ENCODE peak calls at places on chromosomes 6 and 20, in eight cellular contexts. E, C, K, Z, S, Q, H and V are unnamed samples.

GRCh38 chr6:168530653-168531071 is 89.7 kb downstream of the SMOC2 start:
- DNase-seq in E (no peak), Z (no peak), K (no peak), Q (no peak), H (no peak), C (no peak), S (no peak), V (no peak)

GRCh38 chr20:2865630-2866029 is 7.7 kb upstream of the PTPRA start:
- DNase-seq in H (no peak), K (no peak), E (no peak), Z (no peak), Q (no peak), C (no peak), S (no peak), V (peak; percentile 10)

GRCh38 chr6:138722425-138723371 is 50.9 kb upstream of the CCDC28A start:
- DNase-seq in K (no peak), S (peak; percentile 49), Q (no peak), Z (no peak), E (peak; percentile 11), H (no peak), C (peak; percentile 10), V (no peak)

GRCh38 chr20:41470362-41471095 is 103.9 kb upstream of the EMILIN3 start:
- DNase-seq in K (no peak), S (no peak), Z (no peak), E (no peak), Q (no peak), C (no peak), H (no peak), V (no peak)

GRCh38 chr6:100103936-100104335 is 109.9 kb upstream of the MCHR2 start:
- DNase-seq in C (no peak), K (no peak), Z (no peak), E (no peak), S (peak; percentile 15), Q (no peak), H (no peak), V (no peak)

GRCh38 chr20:25984933-25985332 is 288.3 kb upstream of the ZNF337 start:
- DNase-seq in S (peak; percentile 49), E (no peak), Z (no peak), Q (peak; percentile 27), K (no peak), C (no peak), H (peak; percentile 70), V (peak; percentile 18)

GRCh38 chr6:154637392-154637791 is 95.8 kb upstream of the SCAF8 start:
- DNase-seq in K (no peak), E (no peak), C (no peak), Q (no peak), Z (no peak), H (no peak), S (no peak), V (no peak)

GRCh38 chr6:4404410-4404809 is 269.0 kb upstream of the ECI2 start:
- DNase-seq in Z (no peak), K (no peak), H (no peak), C (no peak), S (no peak), Q (no peak), E (no peak), V (no peak)

GRCh38 chr6:40074292-40075050 is 140.2 kb upstream of the MOCS1 start:
- DNase-seq in H (no peak), E (no peak), K (no peak), Q (no peak), S (no peak), C (no peak), Z (no peak), V (no peak)

GRCh38 chr6:2432258-2432657 is 186.9 kb upstream of the GMDS start:
- DNase-seq in Q (no peak), Z (no peak), E (peak; percentile 78), S (peak; percentile 97), H (no peak), K (no peak), C (peak; percentile 51), V (no peak)

GRCh38 chr6:41548098-41548840 is 2.1 kb downstream of the FOXP4 start:
- DNase-seq in C (no peak), Q (no peak), H (no peak), E (no peak), Z (no peak), K (no peak), S (no peak), V (no peak)

GRCh38 chr6:137903274-137903932 is 36.3 kb downstream of the TNFAIP3 start:
- DNase-seq in S (no peak), K (no peak), H (no peak), Q (no peak), E (no peak), C (no peak), Z (no peak), V (peak; percentile 24)

GRCh38 chr20:51633430-51633829 is 90.9 kb upstream of the NFATC2 start:
- DNase-seq in Z (no peak), H (no peak), C (no peak), K (no peak), S (no peak), E (no peak), Q (no peak), V (no peak)

GRCh38 chr20:51628533-51629398 is 86.2 kb upstream of the NFATC2 start:
- DNase-seq in K (no peak), C (no peak), Z (no peak), Q (no peak), H (no peak), S (peak; percentile 86), E (no peak), V (no peak)

GRCh38 chr20:51631953-51632352 is 89.4 kb upstream of the NFATC2 start:
- DNase-seq in C (no peak), Q (no peak), H (no peak), K (no peak), Z (no peak), E (no peak), S (no peak), V (no peak)

GRCh38 chr20:51629399-51630058 is 87.0 kb upstream of the NFATC2 start:
- DNase-seq in H (no peak), K (no peak), S (no peak), Q (no peak), C (no peak), Z (no peak), E (no peak), V (no peak)

DNA sequence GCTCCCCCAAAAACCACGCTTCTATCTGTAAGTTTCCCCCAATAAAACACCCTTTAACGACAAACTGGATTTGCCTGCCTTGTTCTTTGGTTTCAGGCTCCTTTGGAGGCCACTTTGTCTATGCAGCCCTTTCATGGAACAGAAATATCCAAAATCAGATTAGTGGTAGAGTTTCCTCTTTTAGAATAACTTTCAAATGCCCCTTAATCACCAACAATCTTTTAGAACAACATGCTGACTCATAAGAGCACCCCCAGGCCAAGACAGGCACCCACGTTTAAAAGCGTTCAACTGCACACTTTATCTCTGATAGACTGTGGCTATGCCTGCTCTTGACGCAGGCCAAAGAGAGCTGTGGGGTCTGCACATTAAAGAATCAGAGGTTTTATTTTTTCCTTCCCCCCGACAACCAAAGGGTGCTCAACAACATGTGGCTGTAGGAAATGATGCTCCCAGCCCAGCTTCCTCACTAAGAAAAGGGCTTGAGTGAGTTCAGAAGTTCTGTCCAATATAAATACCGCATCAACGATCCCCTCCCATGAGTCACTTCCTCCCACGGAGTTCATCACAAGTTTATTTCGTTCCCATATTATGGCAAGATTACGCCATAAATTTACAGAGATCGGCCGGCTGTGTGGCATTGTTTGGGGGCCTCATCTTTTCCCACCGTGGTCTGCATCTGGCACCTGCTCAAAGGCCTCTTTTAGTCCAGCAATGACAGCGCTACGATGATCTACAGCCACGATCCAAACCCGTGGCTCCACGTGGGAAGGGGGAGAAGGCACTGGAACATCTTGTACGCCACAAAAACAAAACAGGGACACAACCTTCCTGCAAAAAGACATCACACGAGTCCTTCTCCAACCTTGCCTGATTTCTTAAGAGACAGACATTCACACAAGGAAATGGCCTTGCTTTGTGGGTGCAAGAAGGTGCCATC is 88.8 kb upstream of the NFATC2 start:
- DNase-seq in Z (no peak), S (peak; percentile 99), K (peak; percentile 55), C (peak; percentile 94), Q (peak; percentile 62), E (peak; percentile 81), H (peak; percentile 83), V (no peak)
- TF ChIP-seq POLR2A in Z (no peak), S (peak; percentile 77), K (no peak), C (no peak), Q (no peak), E (no peak), H (peak; percentile 29), V (no peak)

DNA sequence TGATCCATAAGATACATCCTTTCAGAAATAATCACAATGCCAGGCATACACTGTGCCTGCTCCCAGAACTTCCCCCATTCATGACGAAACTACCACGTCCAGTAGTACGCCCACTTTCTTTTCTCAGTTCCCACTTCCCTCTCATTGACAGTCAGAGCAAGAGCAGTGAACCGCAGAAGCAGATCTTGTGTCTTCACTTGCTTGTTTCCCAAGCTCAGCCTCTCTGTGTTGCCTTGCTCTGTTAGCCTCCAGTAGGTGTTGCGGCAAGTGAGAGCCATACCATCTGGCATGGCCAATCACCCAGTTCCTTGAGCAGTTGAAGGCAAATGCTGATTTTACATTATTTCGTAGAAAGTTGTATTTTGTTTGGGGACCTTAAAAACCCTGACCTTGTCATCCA is 11.7 kb downstream of the UST start:
- DNase-seq in H (no peak), Q (peak; percentile 29), E (no peak), C (no peak), S (no peak), K (no peak), Z (no peak), V (no peak)
- TF ChIP-seq POLR2A in H (no peak), Q (no peak), E (no peak), C (no peak), S (no peak), K (no peak), Z (no peak), V (no peak)

GRCh38 chr6:46170357-46171289 is at the start of gene ENPP5:
- DNase-seq in S (no peak), K (peak; percentile 25), H (peak; percentile 43), Z (peak; percentile 89), E (no peak), Q (peak; percentile 52), C (no peak), V (peak; percentile 47)
- TF ChIP-seq POLR2A in S (no peak), K (no peak), H (no peak), Z (no peak), E (no peak), Q (no peak), C (no peak), V (no peak)

DNA sequence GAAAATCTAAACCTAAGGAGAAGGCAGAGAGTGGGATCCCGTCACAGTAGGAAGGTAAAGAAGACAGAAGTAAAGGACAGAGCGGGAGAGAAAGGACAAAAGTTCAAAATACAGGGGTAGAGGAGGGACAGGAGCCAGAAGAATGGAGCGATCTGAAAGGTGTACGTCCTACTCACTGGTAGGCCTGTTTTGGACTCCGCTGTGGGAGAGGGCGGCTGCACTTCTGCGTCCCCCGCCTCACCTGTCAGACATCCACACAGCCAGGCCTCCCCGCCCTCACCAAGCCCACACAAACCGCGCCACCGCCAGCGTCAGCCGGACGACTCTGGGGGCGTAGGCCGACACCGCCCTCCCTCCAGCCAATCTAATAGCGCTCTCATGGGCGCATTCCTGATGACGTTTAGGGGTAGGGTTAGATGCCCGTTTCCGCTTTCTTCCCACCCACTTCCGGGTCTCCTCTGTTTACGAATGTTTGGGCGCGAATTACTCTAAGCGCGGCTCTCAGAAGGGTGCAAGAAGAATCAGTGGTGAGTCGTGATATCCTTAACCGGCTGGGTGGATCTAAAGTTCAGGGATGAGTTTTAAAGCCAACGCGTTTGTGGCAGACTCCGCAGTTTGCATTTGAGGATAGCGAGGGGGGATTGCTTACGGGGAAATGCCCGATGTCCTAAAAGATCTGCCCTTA is at the start of the genes CENPQ and MMUT:
- DNase-seq in Q (peak; percentile 95), H (peak; percentile 89), E (peak; percentile 89), K (peak; percentile 85), S (peak; percentile 93), Z (peak; percentile 94), C (peak; percentile 91), V (peak; percentile 98)
- TF ChIP-seq POLR2A in Q (peak; percentile 61), H (peak; percentile 71), E (peak; percentile 80), K (peak; percentile 42), S (peak; percentile 79), Z (no peak), C (peak; percentile 32), V (peak; percentile 96)

GRCh38 chr20:45952861-45953260 is 18.4 kb downstream of the PCIF1 start:
- DNase-seq in S (no peak), C (no peak), Q (no peak), Z (no peak), H (no peak), K (no peak), E (no peak), V (no peak)
- TF ChIP-seq POLR2A in S (no peak), C (no peak), Q (no peak), Z (no peak), H (no peak), K (no peak), E (no peak), V (no peak)